ENCODE peak calls at places on chromosome X, in five cellular contexts. I is Panc1, D is tibial nerve, C is tibial artery, K is OCI-LY7. B is an unnamed sample.

GRCh38 chrX:153878969-153879653 is 6.9 kb downstream of the L1CAM start:
- DNase-seq in I (no peak), D (no peak), C (no peak), K (no peak), B (no peak)

GRCh38 chrX:7316280-7316679 is 168.3 kb upstream of the PUDP start:
- DNase-seq in I (no peak), D (no peak), C (no peak), K (no peak), B (no peak)

GRCh38 chrX:110403436-110403835 is 44.8 kb downstream of the RTL9 start:
- DNase-seq in I (no peak), D (no peak), C (no peak), K (no peak), B (no peak)

GRCh38 chrX:118755633-118756032 is 28.2 kb downstream of the IL13RA1 start:
- DNase-seq in I (no peak), D (no peak), C (no peak), K (no peak), B (no peak)

GRCh38 chrX:40827331-40827730 is 92.0 kb upstream of the MED14 start:
- DNase-seq in I (no peak), D (no peak), C (no peak), K (no peak), B (no peak)

GRCh38 chrX:40154229-40154852 is 56.6 kb upstream of the BCOR start:
- DNase-seq in I (no peak), D (no peak), C (peak; percentile 75), K (peak; percentile 20), B (peak; percentile 28)

GRCh38 chrX:148380614-148381561 is 119.5 kb upstream of the AFF2 start:
- DNase-seq in I (no peak), D (no peak), C (no peak), K (peak; percentile 65), B (no peak)

GRCh38 chrX:118637997-118638396 is 89.4 kb upstream of the IL13RA1 start:
- DNase-seq in I (no peak), D (no peak), C (no peak), K (no peak), B (no peak)

GRCh38 chrX:13511557-13512330 is 57.7 kb upstream of the EGFL6 start:
- DNase-seq in I (no peak), D (no peak), C (no peak), K (no peak), B (no peak)

DNA sequence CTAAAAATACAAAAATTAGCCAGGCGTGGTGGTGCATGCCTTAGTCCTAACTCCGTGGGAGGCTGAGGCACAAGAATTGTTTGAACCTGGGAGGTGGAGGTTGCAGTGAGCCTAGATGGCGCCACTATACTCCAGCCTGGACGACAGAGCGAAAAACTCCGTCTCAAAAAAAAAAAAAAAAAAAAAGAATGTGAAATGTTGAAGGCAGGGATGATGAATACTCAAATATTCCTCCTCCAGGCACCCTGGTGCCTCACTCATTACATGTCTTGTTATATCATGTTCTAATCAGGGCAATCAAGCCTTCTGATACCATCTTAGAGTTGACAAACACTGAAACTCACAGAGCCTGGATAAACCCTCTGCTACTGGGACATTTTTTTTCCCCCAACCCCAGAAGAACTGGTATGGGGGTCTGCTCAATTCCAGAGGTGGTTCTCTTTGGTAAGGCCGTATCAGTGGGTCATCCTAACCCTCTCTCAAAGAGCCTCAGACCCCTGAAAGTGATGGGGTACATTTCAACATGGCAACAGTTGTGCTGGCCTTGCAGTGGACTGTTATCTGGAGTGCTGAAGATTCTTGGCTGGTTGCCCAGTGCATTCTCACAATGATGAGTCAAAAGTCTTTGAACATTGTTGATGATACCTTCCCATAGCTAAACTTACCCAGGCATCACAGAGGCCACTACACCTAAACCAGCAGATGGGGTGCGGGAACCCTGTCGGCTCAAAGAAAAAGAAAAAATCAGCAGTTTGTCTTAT is 2.4 kb upstream of the SH3KBP1 start:
- DNase-seq in I (no peak), D (no peak), C (no peak), K (no peak), B (no peak)
- TF ChIP-seq CTCF in I (peak; percentile 49), D (no peak), C (no peak), K (peak; percentile 53), B (no peak)

GRCh38 chrX:29852767-29853166 is 362.6 kb upstream of the MAGEB2 start:
- DNase-seq in I (no peak), D (no peak), C (no peak), K (no peak), B (no peak)

GRCh38 chrX:29851971-29852605 is 363.3 kb upstream of the MAGEB2 start:
- DNase-seq in I (no peak), D (no peak), C (no peak), K (no peak), B (no peak)
- H3K27ac ChIP-seq in I (no peak overlapping the region), D (no peak overlapping the region), C (no peak overlapping the region), K (no peak overlapping the region), B (no peak overlapping the region)

DNA sequence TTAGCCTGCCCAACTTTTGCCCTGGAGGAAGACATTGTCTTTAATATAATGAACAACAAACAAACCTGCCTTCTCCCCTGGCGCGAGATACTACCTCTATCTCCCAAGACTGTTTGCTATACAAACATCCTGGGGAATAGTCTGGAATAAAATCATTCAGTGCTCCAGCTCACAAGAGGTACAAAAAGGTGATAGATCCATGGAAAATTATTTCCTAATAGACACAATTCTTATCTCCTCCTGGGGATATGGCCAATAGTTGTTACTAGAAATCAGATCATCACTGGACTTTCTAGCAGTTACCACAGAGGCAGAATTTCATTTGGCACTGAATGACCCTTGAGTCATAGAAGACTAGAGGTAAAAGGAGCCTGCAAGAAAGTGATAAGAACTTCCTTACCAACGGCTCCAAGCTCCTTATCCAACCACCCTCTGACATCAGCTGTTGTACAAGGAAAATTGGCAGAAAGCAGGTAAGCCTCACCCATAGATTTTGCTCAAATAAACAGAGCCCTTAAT is 38.1 kb downstream of the MID1 start:
- DNase-seq in I (no peak), D (no peak), C (no peak), K (no peak), B (no peak)
- TF ChIP-seq CTCF in I (no peak), D (no peak), C (no peak), K (no peak), B (no peak)

DNA sequence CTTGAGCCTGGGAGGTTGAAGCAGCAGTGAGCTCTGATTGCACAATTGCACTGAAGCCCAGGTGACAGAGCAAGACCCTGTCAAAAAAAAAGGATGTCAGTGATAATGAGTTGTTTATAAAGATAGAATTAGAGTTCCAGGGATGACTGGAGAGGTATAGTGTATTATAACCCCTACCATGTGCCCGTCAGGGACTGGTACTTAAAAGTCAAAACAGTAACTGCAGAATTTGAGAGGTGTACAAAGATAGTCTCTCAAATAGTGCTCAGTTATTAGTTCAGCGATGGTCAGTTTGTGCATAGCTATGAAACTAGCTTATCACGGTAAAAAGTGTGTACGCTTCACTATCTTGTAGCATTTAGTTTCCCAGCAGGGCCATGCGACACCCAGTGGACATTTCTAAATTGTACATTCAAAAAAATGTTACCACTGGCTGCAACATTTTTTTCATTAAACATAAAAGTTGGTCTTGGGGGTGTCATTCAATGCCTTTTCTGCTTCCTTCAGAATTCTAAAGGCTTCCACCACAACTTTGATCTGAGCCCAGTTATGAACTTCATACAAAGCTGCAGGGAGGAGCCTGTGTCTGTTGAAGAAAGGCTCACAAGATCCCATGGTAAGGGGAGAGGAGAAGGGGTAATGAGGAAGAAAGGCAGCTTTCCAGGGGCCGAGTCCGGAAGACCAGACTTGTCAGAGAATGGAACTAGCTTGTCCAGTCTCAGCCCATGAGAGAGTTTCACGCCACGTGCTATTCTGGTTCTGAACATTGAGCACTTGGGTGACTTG is 9.2 kb upstream of the GYG2 start:
- DNase-seq in I (no peak), D (no peak), C (no peak), K (peak; percentile 23), B (no peak)
- H3K27ac ChIP-seq in I (no peak overlapping the region), D (no peak overlapping the region), C (no peak overlapping the region), K (no peak overlapping the region), B (no peak overlapping the region)

GRCh38 chrX:129726307-129727111 is 12.3 kb upstream of the XPNPEP2 start:
- DNase-seq in I (peak; percentile 63), D (peak; percentile 33), C (no peak), K (peak; percentile 23), B (no peak)
- TF ChIP-seq CTCF in I (peak; percentile 82), D (peak; percentile 79), C (peak; percentile 83), K (peak; percentile 77), B (peak; percentile 69)

DNA sequence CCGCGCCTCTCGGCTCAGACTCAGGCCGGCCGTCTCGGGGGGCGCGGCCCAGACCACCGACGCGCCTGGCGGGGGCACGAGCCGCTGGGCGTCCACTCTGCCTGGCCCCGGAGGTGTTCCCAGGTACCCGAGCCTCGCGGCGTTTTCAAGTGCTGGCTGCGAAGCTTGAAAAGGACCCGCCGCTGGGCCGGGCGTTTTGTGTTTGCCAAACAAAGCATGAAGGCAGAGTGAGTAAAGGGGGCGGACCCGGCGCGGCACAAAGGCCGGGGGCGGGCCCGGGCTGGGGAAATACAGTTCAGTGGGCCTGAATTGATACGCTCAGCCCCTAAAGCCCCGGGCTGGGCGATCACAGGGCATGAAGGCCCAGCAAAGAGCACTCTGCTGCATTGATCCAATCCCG is 65.4 kb downstream of the SOX3 start:
- DNase-seq in I (no peak), D (no peak), C (no peak), K (no peak), B (no peak)
- H3K27ac ChIP-seq in I (no peak overlapping the region), D (no peak overlapping the region), C (no peak overlapping the region), K (no peak overlapping the region), B (no peak overlapping the region)

DNA sequence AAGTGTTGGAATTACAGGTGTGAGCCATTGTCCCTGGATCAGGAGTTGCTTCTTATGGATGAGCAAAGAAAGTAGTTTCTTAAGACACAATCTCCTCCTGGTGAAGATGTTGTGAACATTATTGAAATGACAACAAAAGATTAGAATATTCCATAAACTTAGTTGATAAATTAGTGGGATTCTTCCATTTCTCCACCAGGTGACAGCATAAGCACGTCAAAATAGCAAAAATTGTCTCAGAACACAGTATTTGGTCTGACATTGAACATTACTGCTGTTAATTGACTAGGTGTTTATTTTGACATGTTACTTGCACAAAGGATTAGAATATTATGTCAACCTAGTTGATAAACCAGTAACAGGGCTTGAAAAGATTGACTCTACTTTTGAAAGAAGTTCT is 21.6 kb downstream of the CLDN34 start:
- DNase-seq in I (no peak), D (no peak), C (no peak), K (peak; percentile 29), B (no peak)
- TF ChIP-seq CTCF in I (peak; percentile 62), D (peak; percentile 61), C (peak; percentile 41), K (peak; percentile 73), B (peak; percentile 64)

DNA sequence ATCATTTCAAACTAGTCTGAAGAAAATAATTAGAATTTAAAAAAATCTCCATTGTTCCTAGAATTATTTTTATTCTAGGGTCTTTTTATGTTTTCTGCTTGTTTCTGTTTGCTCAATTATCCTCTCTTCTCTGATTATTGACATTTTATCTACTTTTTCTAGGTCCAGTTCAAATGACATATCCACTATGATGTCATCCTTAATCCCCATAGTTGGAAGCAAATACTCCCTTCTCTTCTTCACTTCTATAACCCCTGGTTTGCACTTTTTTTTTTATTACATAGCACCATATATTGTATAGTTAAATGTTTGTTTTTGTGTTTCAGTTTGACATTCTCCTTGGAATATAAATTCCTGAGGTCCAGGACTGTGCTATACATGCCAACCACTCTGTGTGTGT is 82.6 kb downstream of the CT47B1 start:
- DNase-seq in I (no peak), D (no peak), C (no peak), K (no peak), B (no peak)
- H3K27ac ChIP-seq in I (no peak overlapping the region), D (no peak overlapping the region), C (no peak overlapping the region), K (no peak overlapping the region), B (no peak overlapping the region)

GRCh38 chrX:107628662-107629532 is 587 bp downstream of the PRPS1 start:
- DNase-seq in I (peak; percentile 33), D (no peak), C (peak; percentile 63), K (peak; percentile 68), B (peak; percentile 29)
- TF ChIP-seq CTCF in I (no peak), D (no peak), C (no peak), K (no peak), B (no peak)

B was measured in dorsolateral prefrontal cortex.